ENCODE peak calls at places on chromosomes 2 and 18, in eight cellular contexts. I, Z, J, N, T, C, G and A are unnamed samples.

GRCh38 chr2:151338115-151338514 is 19.3 kb upstream of the TNFAIP6 start:
- DNase-seq in I (no peak), Z (no peak), J (peak), N (peak), T (no peak), C (no peak), G (no peak), A (no peak)

GRCh38 chr2:215137741-215138340 is 585 bp downstream of the ABCA12 start:
- DNase-seq in I (no peak), Z (no peak), J (peak), N (peak), T (peak), C (peak), G (peak), A (peak)

GRCh38 chr2:200662727-200663126 is 76.9 kb downstream of the AOX1 start:
- DNase-seq in I (no peak), Z (peak), J (peak), N (peak), T (peak), C (peak), G (peak), A (peak)

GRCh38 chr18:24488824-24489493 is 28.5 kb downstream of the HRH4 start:
- DNase-seq in I (no peak), Z (peak), J (peak), N (peak), T (peak), C (no peak), G (peak), A (peak)

GRCh38 chr2:101442042-101442666 is 32.8 kb downstream of the RFX8 start:
- DNase-seq in I (no peak), Z (no peak), J (peak), N (peak), T (peak), C (peak), G (peak), A (peak)

GRCh38 chr2:163673522-163673921 is 62.3 kb downstream of the FIGN start:
- DNase-seq in I (no peak), Z (no peak), J (no peak), N (no peak), T (no peak), C (no peak), G (no peak), A (no peak)

GRCh38 chr2:84781942-84782716 is 98.8 kb downstream of the TRABD2A start:
- DNase-seq in I (no peak), Z (no peak), J (no peak), N (peak), T (peak), C (no peak), G (peak), A (peak)

GRCh38 chr2:160256511-160256910 is 56.4 kb upstream of the ITGB6 start:
- DNase-seq in I (no peak), Z (no peak), J (no peak), N (no peak), T (no peak), C (no peak), G (no peak), A (no peak)

GRCh38 chr2:124585277-124585676 is 560.2 kb downstream of the CNTNAP5 start:
- DNase-seq in I (no peak), Z (no peak), J (no peak), N (no peak), T (no peak), C (no peak), G (no peak), A (no peak)

GRCh38 chr2:73266061-73266891 is 18.0 kb downstream of the FBXO41 start:
- DNase-seq in I (no peak), Z (no peak), J (no peak), N (no peak), T (peak), C (no peak), G (no peak), A (no peak)

GRCh38 chr18:39841133-39842041 is 2113.6 kb upstream of the PIK3C3 start:
- DNase-seq in I (peak), Z (peak), J (peak), N (peak), T (peak), C (peak), G (peak), A (peak)

GRCh38 chr2:239688098-239688497 is 287.3 kb upstream of the HDAC4 start:
- DNase-seq in I (peak), Z (peak), J (no peak), N (no peak), T (no peak), C (no peak), G (no peak), A (no peak)

GRCh38 chr2:239824051-239824694 is 201.0 kb downstream of the NDUFA10 start:
- DNase-seq in I (peak), Z (peak), J (peak), N (peak), T (no peak), C (no peak), G (peak), A (peak)

GRCh38 chr2:179677746-179678505 is 183.5 kb downstream of the ZNF385B start:
- DNase-seq in I (no peak), Z (no peak), J (no peak), N (no peak), T (no peak), C (no peak), G (no peak), A (peak)

GRCh38 chr2:108594982-108595464 is 60.8 kb downstream of the LIMS1 start:
- DNase-seq in I (no peak), Z (no peak), J (peak), N (peak), T (peak), C (peak), G (peak), A (peak)

GRCh38 chr2:8632755-8633154 is 49.1 kb upstream of the ID2 start:
- DNase-seq in I (no peak), Z (no peak), J (no peak), N (no peak), T (no peak), C (no peak), G (no peak), A (no peak)

DNA sequence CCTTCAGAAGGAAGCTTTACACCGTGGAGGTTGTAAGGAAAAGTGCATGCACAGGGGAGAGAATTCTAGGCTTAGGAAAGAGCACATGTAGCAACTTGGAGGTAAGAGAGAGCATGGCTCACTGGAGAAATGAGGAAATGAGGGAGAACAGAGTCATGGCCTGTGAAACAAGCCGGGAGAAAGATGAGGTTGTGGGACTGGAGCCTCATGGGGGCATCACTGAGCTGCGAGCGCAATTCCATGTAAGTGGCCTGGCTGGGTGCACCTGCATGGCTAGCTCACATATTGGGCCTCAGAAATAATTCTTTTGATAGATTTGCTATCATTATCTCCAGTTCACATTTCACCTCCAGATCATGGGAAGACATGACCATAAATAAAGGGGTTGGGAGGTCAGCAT is 785.5 kb upstream of the RAB6C start:
- DNase-seq in I (no peak), Z (no peak), J (no peak), N (no peak), T (no peak), C (no peak), G (no peak), A (no peak)
- TF ChIP-seq CTCF in I (no peak), Z (no peak), J (no peak), N (no peak), T (no peak), C (no peak), G (no peak), A (no peak)

GRCh38 chr2:172562298-172562697 is 6.4 kb downstream of the PDK1 start:
- DNase-seq in I (no peak), Z (no peak), J (no peak), N (no peak), T (no peak), C (no peak), G (no peak), A (no peak)
- H3K4me3 ChIP-seq in I (no peak), Z (no peak), J (no peak), N (no peak), T (no peak), C (no peak), G (no peak), A (no peak)

GRCh38 chr2:7031424-7032245 is 114.4 kb downstream of the RNF144A start:
- DNase-seq in I (no peak), Z (no peak), J (peak), N (peak), T (no peak), C (peak), G (peak), A (no peak)
- TF ChIP-seq CTCF in I (no peak), Z (no peak), J (no peak), N (no peak), T (no peak), C (no peak), G (peak), A (no peak)

GRCh38 chr2:182426915-182427233 is at the start of gene PDE1A:
- DNase-seq in I (no peak), Z (no peak), J (no peak), N (no peak), T (no peak), C (no peak), G (no peak), A (peak)
- H3K4me3 ChIP-seq in I (peak), Z (no peak), J (no peak), N (peak), T (peak), C (no peak), G (no peak), A (peak)

GRCh38 chr18:1246827-1247226 is 342.2 kb downstream of the ADCYAP1 start:
- DNase-seq in I (no peak), Z (no peak), J (no peak), N (no peak), T (no peak), C (no peak), G (no peak), A (no peak)
- TF ChIP-seq CTCF in I (no peak), Z (no peak), J (no peak), N (no peak), T (no peak), C (no peak), G (no peak), A (no peak)

GRCh38 chr2:181685150-181685688 is 4.9 kb upstream of the NEUROD1 start:
- DNase-seq in I (no peak), Z (no peak), J (peak), N (no peak), T (peak), C (no peak), G (no peak), A (peak)
- H3K4me3 ChIP-seq in I (no peak), Z (no peak), J (no peak), N (no peak), T (no peak), C (no peak), G (no peak), A (no peak)